ENCODE peak calls at places on chromosomes 4 and X, in six cellular contexts. P, K, J, D, C and A are unnamed samples.

GRCh38 chrX:49912866-49913265 is 9.5 kb upstream of the CLCN5 start:
- DNase-seq in P (no peak), K (no peak), J (no peak), D (no peak), C (no peak), A (no peak)

GRCh38 chrX:100750901-100751300 is 19.0 kb upstream of the SYTL4 start:
- DNase-seq in P (no peak), K (no peak), J (no peak), D (no peak), C (no peak), A (no peak)

GRCh38 chr4:28479666-28480065 is 1619.0 kb downstream of the STIM2 start:
- DNase-seq in P (no peak), K (no peak), J (no peak), D (no peak), C (no peak), A (no peak)

GRCh38 chr4:168840386-168840763 is 169.7 kb downstream of the CBR4 start:
- DNase-seq in P (no peak), K (no peak), J (no peak), D (no peak), C (no peak), A (no peak)

GRCh38 chr4:176274441-176274840 is 5.4 kb upstream of the ASB5 start:
- DNase-seq in P (no peak), K (no peak), J (no peak), D (no peak), C (no peak), A (no peak)

GRCh38 chr4:150906987-150907633 is 108.0 kb downstream of the LRBA start:
- DNase-seq in P (no peak), K (no peak), J (no peak), D (no peak), C (no peak), A (no peak)

GRCh38 chrX:136954930-136955329 is 74.4 kb upstream of the RBMX start:
- DNase-seq in P (peak; percentile 0), K (peak; percentile 21), J (no peak), D (no peak), C (peak; percentile 23), A (no peak)

GRCh38 chr4:119781044-119781443 is 152.4 kb upstream of the PDE5A start:
- DNase-seq in P (no peak), K (no peak), J (no peak), D (no peak), C (no peak), A (no peak)

GRCh38 chrX:110536788-110537187 is 178.1 kb downstream of the RTL9 start:
- DNase-seq in P (no peak), K (no peak), J (no peak), D (no peak), C (no peak), A (no peak)

GRCh38 chr4:156974264-156974663 is 2.7 kb upstream of the PDGFC start:
- DNase-seq in P (no peak), K (no peak), J (no peak), D (no peak), C (no peak), A (no peak)

GRCh38 chrX:78625292-78625909 is 33.7 kb downstream of the RTL3 start:
- DNase-seq in P (no peak), K (no peak), J (no peak), D (no peak), C (no peak), A (no peak)

GRCh38 chr4:137861682-137862081 is 329.4 kb upstream of the PCDH18 start:
- DNase-seq in P (no peak), K (peak; percentile 25), J (no peak), D (no peak), C (no peak), A (no peak)

GRCh38 chrX:81201692-81202412 is at the start of the genes HMGN5 and SH3BGRL:
- DNase-seq in P (peak; percentile 56), K (peak; percentile 90), J (peak; percentile 89), D (peak; percentile 78), C (peak; percentile 84), A (peak; percentile 70)

GRCh38 chrX:68848189-68848940 is 19.5 kb downstream of the EFNB1 start:
- DNase-seq in P (no peak), K (no peak), J (no peak), D (no peak), C (no peak), A (no peak)

GRCh38 chr4:138540056-138540800 is 298.1 kb upstream of the SLC7A11 start:
- DNase-seq in P (no peak), K (no peak), J (no peak), D (no peak), C (no peak), A (no peak)

GRCh38 chr4:181319629-181320028 is 923.6 kb upstream of the TENM3 start:
- DNase-seq in P (no peak), K (no peak), J (no peak), D (no peak), C (no peak), A (no peak)

GRCh38 chr4:169144061-169144600 is 126.6 kb downstream of the SH3RF1 start:
- DNase-seq in P (no peak), K (no peak), J (no peak), D (no peak), C (no peak), A (no peak)

GRCh38 chr4:70678383-70678999 is 9.8 kb upstream of the UTP3 start:
- DNase-seq in P (no peak), K (no peak), J (no peak), D (no peak), C (peak; percentile 86), A (no peak)

GRCh38 chr4:14841801-14842748 is 160.2 kb upstream of the CPEB2 start:
- DNase-seq in P (no peak), K (no peak), J (peak; percentile 86), D (peak; percentile 46), C (no peak), A (no peak)

GRCh38 chrX:137031517-137032377 is 2.0 kb downstream of the GPR101 start:
- DNase-seq in P (no peak), K (peak; percentile 56), J (no peak), D (no peak), C (peak; percentile 69), A (no peak)

GRCh38 chr4:167185465-167185864 is 48.8 kb downstream of the SPOCK3 start:
- DNase-seq in P (no peak), K (no peak), J (no peak), D (no peak), C (no peak), A (no peak)

GRCh38 chr4:132071815-132072214 is 1077.3 kb upstream of the PCDH10 start:
- DNase-seq in P (no peak), K (no peak), J (no peak), D (no peak), C (no peak), A (no peak)

GRCh38 chrX:123590842-123591491 is 141.9 kb downstream of the THOC2 start:
- DNase-seq in P (no peak), K (peak; percentile 8), J (no peak), D (no peak), C (peak; percentile 43), A (no peak)

GRCh38 chr4:69714086-69714485 is 46.3 kb downstream of the SULT1B1 start:
- DNase-seq in P (no peak), K (no peak), J (no peak), D (no peak), C (no peak), A (no peak)

GRCh38 chr4:24778427-24779225 is 16.7 kb upstream of the SOD3 start:
- DNase-seq in P (no peak), K (peak; percentile 66), J (no peak), D (no peak), C (no peak), A (no peak)

GRCh38 chrX:153878969-153879653 is 6.9 kb downstream of the L1CAM start:
- DNase-seq in P (no peak), K (no peak), J (no peak), D (no peak), C (no peak), A (no peak)

GRCh38 chr4:145494666-145495065 is 13.0 kb downstream of the SMAD1 start:
- DNase-seq in P (no peak), K (no peak), J (no peak), D (no peak), C (no peak), A (no peak)

GRCh38 chrX:118534716-118535493 is 39.3 kb downstream of the DOCK11 start:
- DNase-seq in P (no peak), K (no peak), J (no peak), D (no peak), C (no peak), A (no peak)

GRCh38 chr4:145796338-145796737 is 116.4 kb downstream of the C4orf51 start:
- DNase-seq in P (no peak), K (no peak), J (no peak), D (no peak), C (no peak), A (no peak)

GRCh38 chr4:153518637-153519384 is 52.7 kb downstream of the TMEM131L start:
- DNase-seq in P (no peak), K (peak; percentile 34), J (no peak), D (peak; percentile 30), C (peak; percentile 72), A (no peak)

GRCh38 chr4:153517159-153517558 is 51.0 kb downstream of the TMEM131L start:
- DNase-seq in P (no peak), K (no peak), J (no peak), D (no peak), C (no peak), A (no peak)

GRCh38 chr4:153520227-153520626 is 54.1 kb downstream of the TMEM131L start:
- DNase-seq in P (no peak), K (no peak), J (no peak), D (no peak), C (no peak), A (no peak)

GRCh38 chr4:153519677-153520076 is 53.5 kb downstream of the TMEM131L start:
- DNase-seq in P (no peak), K (no peak), J (no peak), D (no peak), C (no peak), A (no peak)

GRCh38 chr4:153518001-153518400 is 51.8 kb downstream of the TMEM131L start:
- DNase-seq in P (no peak), K (no peak), J (no peak), D (no peak), C (peak; percentile 60), A (no peak)
- TF ChIP-seq CTCF in P (no peak), K (no peak), J (no peak), D (no peak), C (no peak), A (no peak)

DNA sequence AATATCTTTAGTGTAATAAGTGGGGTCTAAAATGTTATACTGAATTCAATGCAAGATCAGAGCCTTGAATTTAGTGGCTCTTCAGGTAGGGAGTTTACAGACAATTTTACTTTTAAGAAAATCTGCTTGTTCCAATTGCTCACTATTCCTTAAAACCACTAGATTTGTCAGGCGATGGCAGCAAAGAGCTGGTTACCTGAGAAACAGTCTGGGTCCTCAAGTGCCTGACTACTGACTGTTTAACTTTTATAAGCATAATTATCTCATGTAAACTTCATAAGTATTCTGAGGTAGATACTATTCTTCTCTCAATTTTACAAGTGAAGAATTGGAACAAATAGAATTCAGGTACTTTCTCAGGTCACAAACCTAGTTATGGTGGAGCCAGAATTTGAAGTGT is 84.3 kb downstream of the RRAGB start:
- DNase-seq in P (no peak), K (no peak), J (no peak), D (no peak), C (peak; percentile 15), A (no peak)
- TF ChIP-seq CTCF in P (no peak), K (peak; percentile 27), J (no peak), D (no peak), C (no peak), A (no peak)

GRCh38 chr4:76733380-76733779 is 164.6 kb downstream of the SOWAHB start:
- DNase-seq in P (no peak), K (no peak), J (no peak), D (peak; percentile 51), C (peak; percentile 33), A (no peak)
- TF ChIP-seq CTCF in P (peak; percentile 48), K (no peak), J (no peak), D (peak; percentile 25), C (peak; percentile 15), A (peak; percentile 62)

GRCh38 chrX:132940727-132941162 is 17.7 kb downstream of the HS6ST2 start:
- DNase-seq in P (peak; percentile 4), K (no peak), J (no peak), D (peak; percentile 66), C (no peak), A (no peak)
- TF ChIP-seq CTCF in P (peak; percentile 23), K (peak; percentile 10), J (no peak), D (peak; percentile 23), C (no peak), A (peak; percentile 57)